ENCODE peak calls at places on chromosomes 7 and 10, in eight cellular contexts. Q is right atrium auricular region, D is BJ, A is Peyer's patch, X is transverse colon, Y is body of pancreas, J is prostate gland, K is stomach. N is an unnamed sample.

GRCh38 chr7:157550300-157551275 is 213.8 kb downstream of the DNAJB6 start:
- DNase-seq in Q (no peak), D (no peak), A (peak; percentile 19), X (no peak), Y (no peak), J (no peak), K (no peak), N (no peak)

GRCh38 chr10:117241541-117242462 is 888 bp downstream of the SLC18A2 start:
- DNase-seq in Q (no peak), D (no peak), A (peak; percentile 40), X (no peak), Y (peak; percentile 24), J (peak; percentile 21), K (no peak), N (no peak)

GRCh38 chr7:155800301-155800700 is 12.0 kb downstream of the SHH start:
- DNase-seq in Q (no peak), D (no peak), A (no peak), X (no peak), Y (no peak), J (no peak), K (no peak), N (no peak)

GRCh38 chr7:73423519-73424485 is 9.8 kb upstream of the FZD9 start:
- DNase-seq in Q (no peak), D (no peak), A (no peak), X (no peak), Y (no peak), J (no peak), K (no peak), N (no peak)

GRCh38 chr7:2519119-2519930 is at the start of gene LFNG:
- DNase-seq in Q (peak; percentile 78), D (peak; percentile 35), A (peak; percentile 96), X (peak; percentile 92), Y (peak; percentile 93), J (peak; percentile 88), K (peak; percentile 93), N (peak; percentile 82)

GRCh38 chr10:94397549-94398370 is 4.6 kb upstream of the TBC1D12 start:
- DNase-seq in Q (no peak), D (no peak), A (no peak), X (no peak), Y (no peak), J (no peak), K (no peak), N (no peak)

GRCh38 chr10:132021504-132022143 is 39.9 kb upstream of the BNIP3 start:
- DNase-seq in Q (no peak), D (no peak), A (no peak), X (no peak), Y (no peak), J (no peak), K (no peak), N (no peak)

GRCh38 chr10:31186225-31187010 is 132.6 kb upstream of the ZEB1 start:
- DNase-seq in Q (no peak), D (no peak), A (no peak), X (no peak), Y (no peak), J (no peak), K (no peak), N (no peak)

GRCh38 chr10:132669208-132669861 is 116.6 kb downstream of the NKX6-2 start:
- DNase-seq in Q (no peak), D (no peak), A (peak; percentile 25), X (no peak), Y (no peak), J (no peak), K (no peak), N (no peak)

GRCh38 chr10:78614744-78615143 is 454.0 kb upstream of the ZMIZ1 start:
- DNase-seq in Q (no peak), D (no peak), A (no peak), X (no peak), Y (no peak), J (no peak), K (no peak), N (no peak)

GRCh38 chr10:131424053-131424452 is 112.5 kb upstream of the TCERG1L start:
- DNase-seq in Q (no peak), D (no peak), A (no peak), X (no peak), Y (no peak), J (no peak), K (no peak), N (no peak)

GRCh38 chr10:34721201-34721840 is 93.8 kb downstream of the PARD3 start:
- DNase-seq in Q (no peak), D (no peak), A (no peak), X (no peak), Y (no peak), J (no peak), K (no peak), N (no peak)

GRCh38 chr7:74051629-74052410 is 23.8 kb downstream of the ELN start:
- DNase-seq in Q (no peak), D (no peak), A (no peak), X (peak; percentile 64), Y (peak; percentile 77), J (no peak), K (peak; percentile 64), N (no peak)

GRCh38 chr10:7372504-7372903 is 38.3 kb downstream of the SFMBT2 start:
- DNase-seq in Q (no peak), D (no peak), A (no peak), X (no peak), Y (no peak), J (no peak), K (no peak), N (no peak)

GRCh38 chr7:110397927-110398660 is 692.8 kb upstream of the LRRN3 start:
- DNase-seq in Q (no peak), D (no peak), A (no peak), X (no peak), Y (no peak), J (no peak), K (no peak), N (no peak)

GRCh38 chr10:100562806-100563293 is 27.1 kb downstream of the HIF1AN start:
- DNase-seq in Q (no peak), D (no peak), A (no peak), X (no peak), Y (peak; percentile 20), J (no peak), K (no peak), N (no peak)

GRCh38 chr7:27181795-27182275 is 3.2 kb downstream of the HOXA11 start:
- DNase-seq in Q (no peak), D (no peak), A (no peak), X (peak; percentile 19), Y (no peak), J (no peak), K (peak; percentile 5), N (no peak)

GRCh38 chr10:78738861-78739260 is 329.9 kb upstream of the ZMIZ1 start:
- DNase-seq in Q (no peak), D (no peak), A (no peak), X (no peak), Y (no peak), J (no peak), K (no peak), N (no peak)

GRCh38 chr7:48458701-48459509 is 287.6 kb downstream of the ABCA13 start:
- DNase-seq in Q (no peak), D (no peak), A (no peak), X (no peak), Y (no peak), J (no peak), K (no peak), N (no peak)

GRCh38 chr10:86218160-86218559 is 148.4 kb downstream of the GRID1 start:
- DNase-seq in Q (no peak), D (no peak), A (no peak), X (no peak), Y (no peak), J (no peak), K (no peak), N (no peak)

DNA sequence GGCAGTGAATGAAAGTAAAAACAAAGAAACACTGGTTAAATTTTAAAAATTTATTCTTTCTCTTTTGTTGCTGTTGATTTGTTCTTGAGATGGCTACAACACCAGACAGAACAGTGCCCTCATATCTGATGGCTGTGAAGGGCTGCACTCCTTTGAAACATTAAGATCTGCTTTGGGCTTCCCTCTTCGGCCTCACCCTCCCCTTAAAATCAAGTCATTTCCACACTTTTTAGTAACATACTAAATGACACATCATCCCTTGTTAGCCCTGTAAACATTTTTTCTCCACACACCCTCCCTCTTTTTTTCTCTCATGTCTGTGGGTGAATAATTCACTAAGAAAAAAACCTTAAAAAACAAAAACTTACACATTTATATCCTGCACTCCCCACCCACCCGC is 16.4 kb downstream of the IRF5 start:
- DNase-seq in Q (no peak), D (no peak), A (no peak), X (no peak), Y (no peak), J (no peak), K (no peak), N (no peak)
- H3K36me3 ChIP-seq in Q (peaks cover 63% of the 10 kb centered on the region), D (peaks cover 9% of the 10 kb centered on the region), A (no peaks in the 10 kb centered on the region), X (peaks cover 24% of the 10 kb centered on the region), Y (peaks cover 21% of the 10 kb centered on the region), J (no peaks in the 10 kb centered on the region), K (peaks cover 86% of the 10 kb centered on the region), N (peaks cover 18% of the 10 kb centered on the region)

DNA sequence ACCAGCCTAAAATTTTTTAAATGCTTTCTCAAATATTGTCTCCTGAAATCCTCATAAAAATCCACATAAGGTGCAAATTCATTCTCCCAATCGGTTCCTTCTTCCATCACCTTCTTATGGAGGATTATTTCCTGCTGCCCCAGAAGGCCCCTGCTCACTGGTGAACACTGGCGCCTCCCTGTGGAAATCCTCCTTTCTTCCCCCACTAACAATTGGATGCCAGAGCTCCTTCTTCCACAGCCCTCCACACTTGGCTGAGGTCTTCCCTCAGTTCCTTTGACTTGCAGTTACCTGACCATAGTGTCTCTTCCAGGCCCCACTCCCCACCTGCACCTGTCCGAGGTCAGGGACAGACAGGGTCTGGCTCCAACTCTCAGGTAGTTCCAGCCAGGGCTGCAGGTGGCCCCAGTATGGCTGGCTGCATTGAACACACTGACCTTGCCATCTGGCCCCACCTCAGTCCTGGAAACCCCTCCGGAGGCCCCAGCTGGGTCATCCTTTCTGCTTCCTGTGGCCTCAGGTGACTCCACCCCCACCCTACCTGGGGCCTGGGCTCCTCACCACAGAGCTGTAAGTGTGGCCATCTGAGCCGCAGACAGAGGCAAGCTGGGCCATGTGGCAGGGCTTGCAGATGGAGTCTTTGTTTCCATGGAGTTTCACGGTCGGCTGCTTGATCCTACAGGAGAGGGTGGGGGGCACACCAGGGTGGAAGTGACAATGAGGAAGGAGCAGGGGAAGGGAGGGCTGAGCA is 18.4 kb downstream of the SPOCK2 start:
- DNase-seq in Q (no peak), D (no peak), A (no peak), X (no peak), Y (no peak), J (no peak), K (no peak), N (no peak)
- TF ChIP-seq CTCF in Q (no peak), D (peak; percentile 26), A (no peak), X (no peak), Y (no peak), J (no peak), K (no peak), N (no peak)

GRCh38 chr10:789831-790701 is 100.6 kb upstream of the DIP2C start:
- DNase-seq in Q (peak; percentile 54), D (no peak), A (peak; percentile 64), X (no peak), Y (no peak), J (no peak), K (peak; percentile 49), N (no peak)
- H3K36me3 ChIP-seq in Q (no peaks in the 10 kb centered on the region), D (no peaks in the 10 kb centered on the region), A (no peaks in the 10 kb centered on the region), X (no peaks in the 10 kb centered on the region), Y (no peaks in the 10 kb centered on the region), J (no peaks in the 10 kb centered on the region), K (peaks cover 3% of the 10 kb centered on the region), N (no peaks in the 10 kb centered on the region)

DNA sequence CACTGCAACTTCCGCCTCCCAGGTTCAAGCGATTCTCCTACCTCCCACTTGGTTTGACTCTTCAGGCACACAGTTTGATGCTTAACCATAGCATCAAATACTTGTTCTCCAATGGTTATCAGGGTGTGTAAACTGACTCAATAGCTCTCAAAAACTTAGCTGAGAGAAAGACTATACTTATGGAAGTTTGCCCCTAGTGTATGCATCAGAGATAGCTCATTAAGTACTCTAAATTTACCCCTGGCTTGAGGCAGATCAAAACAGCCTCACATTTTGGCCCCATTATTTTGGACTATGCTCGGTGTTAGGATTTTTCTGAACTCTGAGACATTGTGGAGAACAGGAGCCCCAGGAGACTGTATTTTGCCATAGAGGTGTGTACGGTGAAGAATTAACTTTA is 40.8 kb upstream of the SLC35B4 start:
- DNase-seq in Q (no peak), D (no peak), A (no peak), X (no peak), Y (no peak), J (no peak), K (no peak), N (no peak)
- TF ChIP-seq CTCF in Q (no peak), D (no peak), A (no peak), X (no peak), Y (no peak), J (no peak), K (no peak), N (no peak)

N was measured in lung.